ENCODE peak calls at places on chromosome 13, in six cellular contexts. J is HepG2, O is H1, W is GM12878, A is GM12891, E is K562. G is an unnamed sample.

GRCh38 chr13:113995051-113995601 is 21.2 kb upstream of the C13orf46 start:
- DNase-seq in J (no peak), O (no peak), W (no peak), A (no peak), E (no peak), G (no peak)

GRCh38 chr13:99434258-99434788 is 66.9 kb upstream of the TM9SF2 start:
- DNase-seq in J (peak; percentile 17), O (no peak), W (no peak), A (no peak), E (peak; percentile 68), G (no peak)

GRCh38 chr13:51502206-51502651 is 49.4 kb upstream of the INTS6 start:
- DNase-seq in J (no peak), O (no peak), W (peak; percentile 65), A (peak; percentile 32), E (no peak), G (peak; percentile 29)

GRCh38 chr13:30616927-30617314 is 799 bp upstream of the USPL1 start:
- DNase-seq in J (peak; percentile 90), O (no peak), W (peak; percentile 61), A (no peak), E (peak; percentile 40), G (peak; percentile 21)

GRCh38 chr13:28324181-28324789 is 170.6 kb downstream of the FLT1 start:
- DNase-seq in J (peak; percentile 50), O (peak; percentile 81), W (peak; percentile 45), A (peak; percentile 52), E (peak; percentile 53), G (peak; percentile 39)

GRCh38 chr13:98927954-98928927 is 49.6 kb downstream of the DOCK9 start:
- DNase-seq in J (peak; percentile 12), O (no peak), W (no peak), A (no peak), E (no peak), G (no peak)

GRCh38 chr13:21149568-21149967 is 26.8 kb downstream of the SKA3 start:
- DNase-seq in J (no peak), O (no peak), W (no peak), A (no peak), E (no peak), G (no peak)

GRCh38 chr13:51455532-51455931 is 2.7 kb upstream of the INTS6 start:
- DNase-seq in J (no peak), O (no peak), W (no peak), A (no peak), E (no peak), G (no peak)

GRCh38 chr13:76903544-76904162 is 17.4 kb upstream of the KCTD12 start:
- DNase-seq in J (peak; percentile 49), O (peak; percentile 75), W (peak; percentile 25), A (peak; percentile 32), E (peak; percentile 64), G (no peak)

GRCh38 chr13:97287047-97287383 is 64.9 kb downstream of the MBNL2 start:
- DNase-seq in J (no peak), O (no peak), W (no peak), A (no peak), E (no peak), G (no peak)
- TF ChIP-seq TAF1 in J (no peak), O (no peak), W (no peak), A (no peak), E (no peak), G (no peak)

DNA sequence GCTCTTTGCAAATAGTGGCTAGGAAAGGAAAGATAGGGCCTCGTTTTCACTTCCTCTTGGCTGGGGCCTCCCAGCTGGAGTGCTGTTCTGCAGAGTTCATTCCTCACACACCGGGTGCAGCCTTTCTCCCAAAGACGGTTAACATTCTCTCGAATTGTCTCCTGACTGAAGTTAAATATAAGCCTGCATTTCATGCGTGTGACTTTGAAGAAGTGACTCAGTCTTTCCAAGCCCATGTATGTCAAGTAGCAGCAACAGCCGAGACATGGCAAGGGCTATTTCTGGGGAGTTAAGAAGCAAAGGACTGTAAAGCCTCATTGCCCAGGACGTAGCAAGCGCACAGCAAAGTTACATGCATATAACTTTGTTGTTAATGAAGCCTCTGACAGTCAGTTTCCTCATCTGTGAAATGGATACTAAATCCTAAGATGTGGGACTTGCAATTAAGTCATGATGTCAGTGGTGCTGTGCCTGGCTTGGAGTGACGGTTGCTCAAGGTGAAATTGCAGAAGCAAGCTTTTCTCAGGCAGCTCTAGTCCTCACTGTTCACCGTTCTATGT is 502.4 kb downstream of the MYO16 start:
- DNase-seq in J (no peak), O (no peak), W (peak; percentile 77), A (no peak), E (no peak), G (no peak)
- TF ChIP-seq POLR2AphosphoS5 in J (no peak), O (no peak), W (no peak), A (no peak), E (no peak), G (no peak)

DNA sequence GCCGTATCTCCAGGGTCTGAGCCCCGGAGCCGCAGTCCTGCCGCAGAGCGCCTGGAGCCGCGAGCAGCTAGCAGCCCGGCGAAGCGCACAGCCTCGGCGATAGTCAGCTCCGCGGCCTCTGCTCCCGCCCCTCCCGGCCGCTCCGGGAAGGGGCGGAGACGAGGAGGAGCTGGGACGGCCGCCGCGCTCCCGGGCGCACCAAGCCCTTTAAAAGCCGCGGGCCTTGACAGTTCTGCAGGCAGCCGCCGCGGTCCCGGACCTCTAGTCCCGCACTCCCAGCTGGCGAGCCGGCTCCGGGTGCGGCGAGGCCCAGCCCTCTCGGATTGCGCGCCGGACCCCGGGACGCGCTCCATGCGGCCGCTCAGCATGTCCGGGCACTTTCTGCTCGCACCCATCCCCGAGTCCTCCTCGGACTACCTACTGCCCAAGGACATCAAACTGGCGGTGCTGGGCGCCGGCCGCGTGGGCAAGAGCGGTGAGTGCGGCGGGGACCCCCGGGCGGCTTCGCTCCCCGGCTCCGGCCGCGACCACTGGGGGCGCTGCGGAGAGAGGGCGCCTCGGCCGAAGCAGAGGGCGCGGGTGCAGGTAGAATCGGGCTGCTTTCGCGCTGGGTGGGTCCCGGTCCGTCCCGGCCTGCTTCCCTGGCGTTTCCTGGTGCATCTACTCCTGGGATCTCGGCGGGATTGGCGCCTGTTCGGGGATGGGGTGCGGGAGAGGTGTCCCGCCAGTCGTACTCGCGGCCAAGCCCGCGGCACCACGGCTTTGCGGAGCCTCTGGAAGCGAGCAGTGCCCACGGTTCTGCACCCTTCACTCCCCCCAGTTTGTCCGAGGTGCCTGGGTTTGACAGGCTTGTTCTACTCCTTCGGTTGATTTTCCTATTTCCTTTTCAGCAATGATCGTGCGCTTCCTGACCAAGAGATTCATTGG is at the start of gene RASL11A:
- DNase-seq in J (peak; percentile 70), O (peak; percentile 92), W (no peak), A (peak; percentile 85), E (peak; percentile 82), G (peak; percentile 86)
- TF ChIP-seq POLR2A in J (peak; percentile 68), O (peak; percentile 87), W (peak; percentile 57), A (no peak), E (no peak), G (no peak)

DNA sequence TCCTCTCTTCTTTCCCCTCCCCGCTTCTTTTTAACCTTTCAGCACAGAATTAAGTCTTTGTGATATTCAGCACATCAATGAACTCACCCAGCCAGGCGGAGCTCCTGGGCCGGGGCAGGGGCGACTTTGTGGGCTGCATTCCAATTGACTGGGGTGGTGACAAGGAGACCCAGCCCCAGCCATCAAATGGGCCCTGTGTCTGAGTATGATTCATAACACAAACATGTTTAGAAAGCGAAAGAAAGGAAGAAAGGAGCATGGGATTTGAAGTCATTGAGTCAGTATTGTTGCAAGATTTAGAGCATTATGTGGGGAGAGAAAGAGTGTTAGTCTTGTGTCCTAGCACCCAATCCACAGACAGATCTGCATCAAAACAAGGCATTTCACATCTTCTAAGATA is 185.3 kb downstream of the LHFPL6 start:
- DNase-seq in J (no peak), O (peak; percentile 54), W (no peak), A (no peak), E (no peak), G (no peak)
- TF ChIP-seq TAF1 in J (no peak), O (no peak), W (no peak), A (no peak), E (no peak), G (no peak)

GRCh38 chr13:66405908-66406802 is 824.0 kb downstream of the PCDH9 start:
- DNase-seq in J (no peak), O (no peak), W (no peak), A (no peak), E (no peak), G (no peak)
- TF ChIP-seq POLR2AphosphoS5 in J (no peak), O (no peak), W (no peak), A (no peak), E (no peak), G (no peak)

GRCh38 chr13:110713642-110713952 is at the start of gene ING1:
- DNase-seq in J (no peak), O (no peak), W (no peak), A (no peak), E (no peak), G (no peak)

GRCh38 chr13:110713981-110714797 is 689 bp downstream of the ING1 start:
- DNase-seq in J (peak; percentile 28), O (peak; percentile 56), W (no peak), A (no peak), E (no peak), G (peak; percentile 29)

GRCh38 chr13:110712849-110713641 is 455 bp upstream of the ING1 start:
- DNase-seq in J (peak; percentile 99), O (peak; percentile 99), W (peak; percentile 98), A (peak; percentile 82), E (peak; percentile 86), G (peak; percentile 90)

GRCh38 chr13:110711778-110712070 is 1.8 kb upstream of the ING1 start:
- DNase-seq in J (peak; percentile 39), O (no peak), W (no peak), A (no peak), E (no peak), G (no peak)

GRCh38 chr13:110712081-110712848 is 1.2 kb upstream of the ING1 start:
- DNase-seq in J (peak; percentile 81), O (peak; percentile 77), W (peak; percentile 82), A (peak; percentile 73), E (peak; percentile 81), G (peak; percentile 79)
- TF ChIP-seq POLR2A in J (no peak), O (peak; percentile 28), W (peak; percentile 53), A (peak; percentile 62), E (peak; percentile 89), G (peak; percentile 72)

GRCh38 chr13:89163081-89163480 is 1491.9 kb downstream of the SLITRK5 start:
- DNase-seq in J (no peak), O (no peak), W (no peak), A (no peak), E (no peak), G (no peak)
- TF ChIP-seq TAF1 in J (no peak), O (no peak), W (no peak), A (no peak), E (no peak), G (no peak)

DNA sequence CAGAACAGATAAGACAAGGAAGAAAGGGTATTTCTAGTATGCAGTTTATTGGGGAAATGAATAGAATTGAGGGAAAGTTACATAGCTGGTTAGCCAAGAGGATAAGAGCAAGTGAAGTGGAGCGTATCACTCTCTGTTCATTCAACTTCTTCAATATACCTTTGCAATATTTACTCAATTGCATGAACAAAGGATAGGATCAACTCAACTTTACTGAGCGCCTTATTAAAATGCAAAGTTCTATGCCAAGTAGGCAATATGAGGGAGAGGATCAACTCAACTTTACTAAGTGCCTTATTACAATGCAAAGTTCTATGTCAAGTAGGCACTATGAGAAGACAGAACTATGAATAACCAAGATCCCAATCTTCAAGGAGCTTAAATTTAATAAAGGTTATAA is 43.9 kb downstream of the ZC3H13 start:
- DNase-seq in J (no peak), O (no peak), W (no peak), A (no peak), E (no peak), G (no peak)
- TF ChIP-seq POLR2AphosphoS5 in J (no peak), O (no peak), W (no peak), A (no peak), E (no peak), G (no peak)

G was measured in GM12892.